ENCODE peak calls at places on chromosomes 16 and 17, in four cellular contexts. P, I, N and M are unnamed samples.

GRCh38 chr17:21058098-21058893 is 15.5 kb upstream of the USP22 start:
- DNase-seq in I (no peak), P (no peak), N (no peak), M (no peak)

GRCh38 chr16:89393731-89394406 is 96.5 kb downstream of the ANKRD11 start:
- DNase-seq in I (no peak), P (no peak), N (no peak), M (no peak)

GRCh38 chr17:5931611-5932010 is 138.6 kb upstream of the WSCD1 start:
- DNase-seq in I (no peak), P (no peak), N (no peak), M (no peak)

GRCh38 chr16:67396775-67397450 is 3.6 kb upstream of the TPPP3 start:
- DNase-seq in N (no peak), I (no peak), P (no peak), M (no peak)

GRCh38 chr17:66275651-66276050 is 26.8 kb upstream of the PRKCA start:
- DNase-seq in N (no peak), P (no peak), I (no peak), M (no peak)

GRCh38 chr17:64455993-64456885 is 7.3 kb downstream of the MILR1 start:
- DNase-seq in N (no peak), I (no peak), P (no peak), M (no peak)

GRCh38 chr17:42153919-42154491 is 784 bp downstream of the RAB5C start:
- DNase-seq in N (peak; percentile 55), P (no peak), I (no peak), M (no peak)

GRCh38 chr17:77619851-77620250 is 338.7 kb upstream of the TNRC6C start:
- DNase-seq in P (no peak), I (no peak), N (no peak), M (no peak)

GRCh38 chr16:71351558-71351901 is 7.0 kb upstream of the CALB2 start:
- DNase-seq in P (no peak), I (no peak), N (no peak), M (no peak)

GRCh38 chr17:15744885-15745284 is 12.8 kb downstream of the TBC1D26 start:
- DNase-seq in P (peak; percentile 51), I (no peak), N (no peak), M (no peak)

GRCh38 chr16:3770530-3770929 is 53.2 kb upstream of the TRAP1 start:
- DNase-seq in N (no peak), P (no peak), I (no peak), M (no peak)

GRCh38 chr17:60108712-60109111 is 30.0 kb upstream of the HEATR6 start:
- DNase-seq in P (no peak), N (no peak), I (no peak), M (no peak)

GRCh38 chr16:48978501-48978900 is 303.1 kb downstream of the CBLN1 start:
- DNase-seq in N (no peak), I (no peak), P (no peak), M (no peak)

GRCh38 chr16:81707411-81708321 is 71.4 kb upstream of the PLCG2 start:
- DNase-seq in N (no peak), I (no peak), P (no peak), M (no peak)

GRCh38 chr16:77760800-77761199 is 27.6 kb upstream of the VAT1L start:
- DNase-seq in N (no peak), I (no peak), P (no peak), M (no peak)

GRCh38 chr16:66933776-66934137 is 445 bp downstream of the CIAO2B start:
- DNase-seq in I (no peak), P (no peak), N (no peak), M (no peak)

GRCh38 chr17:36183001-36183810 is 6.8 kb upstream of the TBC1D3B start:
- DNase-seq in I (no peak), N (peak; percentile 31), P (peak; percentile 67), M (peak; percentile 82)

DNA sequence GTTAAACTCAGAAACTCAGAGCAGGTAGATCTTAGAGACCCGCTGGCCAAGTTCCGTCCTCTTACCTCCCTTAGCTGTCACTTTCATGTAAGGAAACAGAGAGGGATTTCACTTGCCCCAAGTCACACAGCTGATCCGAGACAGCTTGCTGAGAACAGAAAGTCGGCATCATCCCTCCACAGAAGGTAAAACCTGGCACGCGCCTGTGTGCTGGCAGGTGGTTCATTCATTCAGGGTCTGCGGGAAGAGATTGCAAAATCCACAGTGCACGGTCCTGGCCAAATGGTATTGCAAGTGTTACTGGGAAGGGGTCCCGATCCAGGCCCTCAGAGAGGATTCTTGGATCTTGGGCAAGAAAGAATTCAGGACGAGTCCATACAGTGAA is 139.4 kb upstream of the RPH3AL start:
- DNase-seq in P (no peak), N (no peak), I (no peak), M (no peak)
- TF ChIP-seq USF1 in P (no peak), N (no peak), I (no peak), M (no peak)

GRCh38 chr17:330993-331701 is 21.5 kb downstream of the RPH3AL start:
- DNase-seq in P (no peak), N (no peak), I (no peak), M (no peak)
- TF ChIP-seq USF1 in P (no peak), N (no peak), I (no peak), M (no peak)

GRCh38 chr17:2711608-2712299 is at the start of gene CLUH:
- DNase-seq in N (peak; percentile 81), I (peak; percentile 83), P (peak; percentile 99), M (peak; percentile 62)

GRCh38 chr17:2708585-2709172 is 2.9 kb downstream of the CLUH start:
- DNase-seq in P (no peak), N (no peak), I (no peak), M (no peak)

GRCh38 chr17:2710804-2711607 is 558 bp downstream of the CLUH start:
- DNase-seq in P (peak; percentile 74), N (peak; percentile 67), I (no peak), M (peak; percentile 49)

GRCh38 chr17:2709173-2709661 is 2.3 kb downstream of the CLUH start:
- DNase-seq in P (no peak), N (no peak), I (peak; percentile 23), M (no peak)

GRCh38 chr17:2710075-2710803 is 1.3 kb downstream of the CLUH start:
- DNase-seq in P (no peak), I (no peak), N (no peak), M (no peak)
- TF ChIP-seq USF1 in P (no peak), I (no peak), N (no peak), M (no peak)

GRCh38 chr17:46140645-46141197 is 52.5 kb downstream of the KANSL1 start:
- DNase-seq in I (no peak), P (no peak), N (no peak), M (no peak)

GRCh38 chr17:46139365-46140210 is 53.6 kb downstream of the KANSL1 start:
- DNase-seq in P (no peak), N (no peak), I (no peak), M (no peak)

GRCh38 chr17:46136820-46137219 is 56.4 kb downstream of the KANSL1 start:
- DNase-seq in N (no peak), P (peak; percentile 34), I (no peak), M (no peak)

GRCh38 chr17:46135879-46136562 is 57.2 kb downstream of the KANSL1 start:
- DNase-seq in I (no peak), P (no peak), N (no peak), M (no peak)

DNA sequence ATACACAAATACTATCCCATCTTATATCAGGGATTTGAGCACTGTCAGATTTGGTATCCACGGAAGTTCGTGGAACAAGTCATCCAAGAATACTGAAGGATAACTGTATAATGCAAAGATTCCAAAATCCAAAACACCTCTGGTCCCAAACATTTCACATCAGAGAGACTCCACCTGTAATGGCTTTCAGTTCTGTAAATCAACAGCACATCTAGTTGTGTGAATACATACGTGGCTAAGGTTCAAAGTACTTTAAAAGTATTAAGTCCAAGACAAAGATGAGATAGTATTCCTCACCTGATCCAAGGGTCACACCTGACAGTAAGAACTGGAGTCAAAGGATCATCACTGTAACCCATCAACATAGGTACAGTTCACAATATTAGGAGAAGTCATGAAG is 54.8 kb downstream of the KANSL1 start:
- DNase-seq in N (no peak), P (no peak), I (no peak), M (no peak)
- TF ChIP-seq USF1 in N (no peak), P (no peak), I (no peak), M (no peak)

DNA sequence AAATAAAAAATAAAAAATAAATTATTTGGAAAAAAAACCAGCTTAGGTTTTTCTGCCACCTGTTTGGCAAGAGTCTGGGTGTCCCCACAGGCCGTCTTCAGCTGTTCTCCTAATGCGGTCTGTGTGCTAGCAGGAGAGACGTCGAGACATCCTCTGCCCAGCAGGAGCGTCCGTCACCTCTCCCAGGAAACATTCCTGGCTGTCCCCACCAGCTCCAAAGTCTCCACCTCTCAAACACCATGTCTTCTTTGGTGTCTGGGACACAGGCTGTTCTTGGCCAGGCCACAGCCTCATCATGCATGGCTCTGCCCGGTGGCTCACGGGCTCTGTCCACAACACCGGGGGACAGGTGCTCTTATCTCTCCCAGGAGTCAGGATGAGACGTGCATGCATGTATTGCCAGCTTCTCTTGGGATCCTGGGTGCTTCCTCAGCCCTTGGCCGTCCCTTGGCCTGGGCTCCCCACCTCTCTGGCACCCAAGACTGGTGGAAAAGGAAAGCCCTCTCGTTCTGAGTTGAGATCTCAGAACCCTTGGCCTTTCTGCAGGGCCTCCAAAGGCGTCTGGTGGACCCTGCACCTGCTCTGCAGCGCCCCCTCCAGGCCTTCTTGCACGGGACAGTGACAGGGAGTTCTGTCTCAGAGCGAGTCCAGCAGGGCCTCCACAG is 84.9 kb upstream of the CBX4 start:
- DNase-seq in N (peak; percentile 76), P (peak; percentile 78), I (no peak), M (peak; percentile 97)
- TF ChIP-seq USF1 in N (no peak), P (no peak), I (no peak), M (no peak)

DNA sequence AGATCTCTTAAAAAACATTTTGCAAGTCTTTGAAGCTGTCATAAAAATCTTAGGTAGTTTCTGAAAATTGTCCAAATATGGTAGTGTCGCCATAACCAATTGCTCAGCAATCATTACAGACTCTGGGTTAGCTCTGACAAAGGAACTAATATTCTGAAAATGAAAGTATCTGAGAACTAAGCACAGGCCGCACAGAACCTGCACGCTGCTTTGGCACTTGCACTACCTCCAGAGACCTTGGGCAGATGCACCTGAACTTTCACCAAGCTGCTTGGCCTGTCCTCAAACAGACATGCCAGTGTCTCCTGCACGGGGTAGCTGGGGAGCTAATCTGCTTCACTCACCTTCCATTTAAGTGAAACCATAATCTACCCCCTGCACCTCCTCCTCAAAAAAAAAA is 317.0 kb downstream of the MAF start:
- DNase-seq in P (no peak), I (no peak), N (no peak), M (no peak)
- TF ChIP-seq USF1 in P (no peak), I (no peak), N (no peak), M (no peak)

GRCh38 chr17:83151442-83152220 is 72.2 kb downstream of the METRNL start:
- DNase-seq in P (peak; percentile 37), N (no peak), I (no peak), M (no peak)
- TF ChIP-seq USF1 in P (no peak), N (no peak), I (no peak), M (no peak)